ENCODE peak calls at places on chromosome 1, in eight cellular contexts. A is stimulated activated CD4-positive, alpha-beta T cell treated with anti-CD3 and anti-CD28 coated beads, Interleukin-2, amount 100 ng/mL, for 48 hours; Y is NCI-H1105 treated with DMSO at 0.1 percent for 48 hours; U is T-helper 1 cell; F is cardiac fibroblast; H is memory B cell; V is mesothelial cell of epicardium; I is stimulated activated CD8-positive, alpha-beta memory T cell treated with anti-CD3 and anti-CD28 coated beads, Interleukin-2, amount 100 ng/mL, for 48 hours. D is an unnamed sample.

GRCh38 chr1:71521655-71522264 is 440.9 kb upstream of the ZRANB2 start:
- DNase-seq in A (no peak), Y (peak), U (no peak), F (peak), H (no peak), V (no peak), I (no peak), D (peak)

GRCh38 chr1:152347116-152347728 is 12.6 kb downstream of the FLG2 start:
- DNase-seq in A (peak), Y (peak), U (peak), F (peak), H (peak), V (no peak), I (no peak), D (no peak)

GRCh38 chr1:27787895-27788294 is 14.9 kb downstream of the STX12 start:
- DNase-seq in A (no peak), Y (no peak), U (no peak), F (peak), H (no peak), V (no peak), I (no peak), D (no peak)

GRCh38 chr1:231590453-231591198 is 36.0 kb upstream of the DISC1 start:
- DNase-seq in A (peak), Y (no peak), U (peak), F (peak), H (no peak), V (no peak), I (no peak), D (no peak)

GRCh38 chr1:85318217-85318616 is 41.8 kb upstream of the BCL10 start:
- DNase-seq in A (no peak), Y (no peak), U (no peak), F (no peak), H (no peak), V (no peak), I (no peak), D (no peak)

GRCh38 chr1:207321790-207322530 is 482 bp downstream of the CD55 start:
- DNase-seq in A (no peak), Y (peak), U (no peak), F (peak), H (no peak), V (no peak), I (no peak), D (no peak)

GRCh38 chr1:67431869-67432578 is 1.8 kb upstream of the SERBP1 start:
- DNase-seq in A (no peak), Y (no peak), U (no peak), F (no peak), H (no peak), V (no peak), I (no peak), D (no peak)

GRCh38 chr1:173048629-173049326 is 2.0 kb downstream of the TNFSF18 start:
- DNase-seq in A (no peak), Y (no peak), U (no peak), F (no peak), H (no peak), V (no peak), I (no peak), D (no peak)

GRCh38 chr1:91883470-91883869 is 2.5 kb downstream of the TGFBR3 start:
- DNase-seq in A (no peak), Y (peak), U (no peak), F (peak), H (no peak), V (no peak), I (no peak), D (no peak)

D was measured in NCI-H1092.